ENCODE peak calls at places on chromosomes 4 and X, in ten cellular contexts. K is A549, M is Peyer's patch, R is upper lobe of left lung, T is ovary, P is stomach, A is esophagus muscularis mucosa, Y is prostate gland, I is GM12878, N is transverse colon. F is an unnamed sample.

GRCh38 chrX:153687121-153688039 is at the start of gene SLC6A8:
- DNase-seq in K (peak), M (peak), R (peak), T (peak), P (peak), A (no peak), Y (peak), I (no peak), N (peak), F (peak)

GRCh38 chr4:114907514-114908099 is 205.8 kb downstream of the NDST4 start:
- DNase-seq in K (no peak), M (no peak), R (no peak), T (no peak), P (no peak), A (no peak), Y (no peak), I (no peak), N (no peak), F (no peak)

GRCh38 chr4:87679449-87680169 is 29.5 kb downstream of the DMP1 start:
- DNase-seq in K (peak), M (no peak), R (peak), T (peak), P (no peak), A (no peak), Y (no peak), I (peak), N (peak), F (peak)

GRCh38 chr4:2363056-2363719 is 55.3 kb downstream of the ZFYVE28 start:
- DNase-seq in K (no peak), M (no peak), R (peak), T (peak), P (peak), A (no peak), Y (no peak), I (no peak), N (no peak), F (no peak)

GRCh38 chr4:3229964-3230363 is 19.0 kb upstream of the MSANTD1 start:
- DNase-seq in K (no peak), M (no peak), R (no peak), T (peak), P (no peak), A (no peak), Y (no peak), I (no peak), N (no peak), F (no peak)

GRCh38 chrX:73863268-73863667 is 300.3 kb downstream of the CHIC1 start:
- DNase-seq in K (no peak), M (no peak), R (no peak), T (no peak), P (no peak), A (no peak), Y (no peak), I (no peak), N (no peak), F (no peak)

GRCh38 chr4:106368678-106369077 is at the start of gene GIMD1:
- DNase-seq in K (no peak), M (no peak), R (no peak), T (no peak), P (no peak), A (no peak), Y (no peak), I (no peak), N (no peak), F (no peak)

GRCh38 chrX:119174900-119175299 is 47.3 kb upstream of the KIAA1210 start:
- DNase-seq in K (no peak), M (no peak), R (no peak), T (no peak), P (no peak), A (no peak), Y (no peak), I (no peak), N (no peak), F (no peak)

GRCh38 chrX:81489987-81490386 is 288.1 kb downstream of the SH3BGRL start:
- DNase-seq in K (no peak), M (no peak), R (no peak), T (no peak), P (no peak), A (no peak), Y (no peak), I (no peak), N (no peak), F (no peak)

GRCh38 chr4:138239496-138239895 is 2.7 kb downstream of the SLC7A11 start:
- DNase-seq in K (no peak), M (no peak), R (no peak), T (no peak), P (no peak), A (no peak), Y (no peak), I (no peak), N (no peak), F (no peak)

GRCh38 chr4:159791334-159791733 is 688.5 kb downstream of the RAPGEF2 start:
- DNase-seq in K (no peak), M (no peak), R (no peak), T (no peak), P (no peak), A (no peak), Y (no peak), I (no peak), N (no peak), F (no peak)

GRCh38 chr4:25449270-25449669 is 72.2 kb downstream of the ANAPC4 start:
- DNase-seq in K (no peak), M (no peak), R (no peak), T (no peak), P (no peak), A (no peak), Y (no peak), I (no peak), N (no peak), F (no peak)

GRCh38 chr4:35252866-35253265 is 991.4 kb downstream of the ARAP2 start:
- DNase-seq in K (no peak), M (no peak), R (no peak), T (no peak), P (no peak), A (no peak), Y (no peak), I (no peak), N (no peak), F (no peak)

GRCh38 chr4:47068986-47069385 is 37.6 kb downstream of the GABRB1 start:
- DNase-seq in K (no peak), M (no peak), R (no peak), T (no peak), P (no peak), A (no peak), Y (no peak), I (no peak), N (no peak), F (no peak)

GRCh38 chr4:83603130-83603529 is 67.2 kb downstream of the GPAT3 start:
- DNase-seq in K (no peak), M (no peak), R (no peak), T (no peak), P (no peak), A (no peak), Y (no peak), I (no peak), N (no peak), F (no peak)

GRCh38 chr4:15894393-15894792 is 44.1 kb downstream of the FGFBP1 start:
- DNase-seq in K (peak), M (no peak), R (no peak), T (no peak), P (no peak), A (no peak), Y (no peak), I (no peak), N (no peak), F (no peak)

GRCh38 chrX:150940844-150941495 is 42.2 kb upstream of the HMGB3 start:
- DNase-seq in K (no peak), M (no peak), R (no peak), T (no peak), P (no peak), A (no peak), Y (no peak), I (no peak), N (peak), F (no peak)

GRCh38 chrX:17443546-17443945 is 68.5 kb downstream of the NHS start:
- DNase-seq in K (no peak), M (no peak), R (no peak), T (no peak), P (no peak), A (no peak), Y (no peak), I (no peak), N (no peak), F (no peak)

GRCh38 chr4:54838301-54838700 is 180.5 kb downstream of the KIT start:
- DNase-seq in K (no peak), M (no peak), R (no peak), T (no peak), P (no peak), A (no peak), Y (no peak), I (no peak), N (no peak), F (no peak)

GRCh38 chr4:55733874-55734437 is 85.6 kb upstream of the EXOC1L start:
- DNase-seq in K (peak), M (no peak), R (peak), T (no peak), P (peak), A (no peak), Y (peak), I (no peak), N (peak), F (peak)

GRCh38 chr4:700587-701264 is 4.9 kb upstream of the PCGF3 start:
- DNase-seq in K (no peak), M (no peak), R (no peak), T (no peak), P (no peak), A (no peak), Y (no peak), I (no peak), N (no peak), F (no peak)

GRCh38 chr4:158193171-158193749 is 17.0 kb upstream of the TMEM144 start:
- DNase-seq in K (peak), M (no peak), R (no peak), T (no peak), P (no peak), A (no peak), Y (no peak), I (no peak), N (no peak), F (peak)

GRCh38 chr4:13821522-13821921 is 194.0 kb upstream of the BOD1L1 start:
- DNase-seq in K (peak), M (no peak), R (no peak), T (no peak), P (no peak), A (no peak), Y (no peak), I (no peak), N (no peak), F (no peak)

GRCh38 chr4:80173841-80174240 is 23.5 kb upstream of the PRDM8 start:
- DNase-seq in K (no peak), M (no peak), R (no peak), T (no peak), P (no peak), A (no peak), Y (no peak), I (no peak), N (no peak), F (no peak)

GRCh38 chr4:170089274-170089742 is 448 bp downstream of the AADAT start:
- DNase-seq in K (peak), M (no peak), R (no peak), T (peak), P (no peak), A (no peak), Y (no peak), I (no peak), N (peak), F (peak)

GRCh38 chr4:71456841-71457240 is 118.0 kb downstream of the SLC4A4 start:
- DNase-seq in K (peak), M (no peak), R (no peak), T (no peak), P (no peak), A (no peak), Y (peak), I (no peak), N (no peak), F (no peak)

GRCh38 chrX:135389717-135390116 is 32.0 kb upstream of the SMIM10L2A start:
- DNase-seq in K (peak), M (no peak), R (no peak), T (no peak), P (no peak), A (no peak), Y (no peak), I (no peak), N (no peak), F (peak)

GRCh38 chr4:123783936-123784335 is 387.3 kb downstream of the SPRY1 start:
- DNase-seq in K (no peak), M (no peak), R (no peak), T (no peak), P (no peak), A (no peak), Y (no peak), I (no peak), N (no peak), F (no peak)

GRCh38 chr4:146142768-146143167 is 32.8 kb upstream of the LSM6 start:
- DNase-seq in K (no peak), M (no peak), R (no peak), T (no peak), P (no peak), A (no peak), Y (no peak), I (no peak), N (no peak), F (no peak)

GRCh38 chrX:16836371-16836770 is 33.8 kb downstream of the RBBP7 start:
- DNase-seq in K (peak), M (no peak), R (peak), T (no peak), P (peak), A (no peak), Y (no peak), I (no peak), N (peak), F (peak)

GRCh38 chr4:8238515-8239053 is 31.0 kb upstream of the HTRA3 start:
- DNase-seq in K (peak), M (no peak), R (no peak), T (no peak), P (no peak), A (no peak), Y (no peak), I (no peak), N (peak), F (no peak)

GRCh38 chr4:73347497-73347896 is 56.6 kb upstream of the ALB start:
- DNase-seq in K (no peak), M (no peak), R (no peak), T (no peak), P (no peak), A (no peak), Y (no peak), I (no peak), N (no peak), F (no peak)

GRCh38 chr4:139054791-139055376 is 39.3 kb downstream of the NOCT start:
- DNase-seq in K (no peak), M (no peak), R (no peak), T (no peak), P (no peak), A (no peak), Y (no peak), I (no peak), N (no peak), F (no peak)

GRCh38 chrX:30141966-30142365 is 73.4 kb upstream of the MAGEB2 start:
- DNase-seq in K (peak), M (no peak), R (no peak), T (no peak), P (no peak), A (no peak), Y (no peak), I (no peak), N (no peak), F (peak)

GRCh38 chr4:17220816-17221215 is 291.1 kb downstream of the QDPR start:
- DNase-seq in K (no peak), M (no peak), R (no peak), T (no peak), P (no peak), A (no peak), Y (no peak), I (no peak), N (no peak), F (no peak)

GRCh38 chr4:72418458-72418857 is 150.6 kb downstream of the ADAMTS3 start:
- DNase-seq in K (no peak), M (no peak), R (no peak), T (peak), P (no peak), A (no peak), Y (no peak), I (no peak), N (no peak), F (peak)

GRCh38 chrX:97168646-97169045 is 284.9 kb downstream of the RPA4 start:
- DNase-seq in K (no peak), M (no peak), R (no peak), T (no peak), P (no peak), A (no peak), Y (no peak), I (no peak), N (no peak), F (no peak)

GRCh38 chrX:112851806-112852205 is 11.2 kb upstream of the AMOT start:
- DNase-seq in K (no peak), M (no peak), R (peak), T (peak), P (no peak), A (no peak), Y (no peak), I (peak), N (no peak), F (no peak)

GRCh38 chr4:124499266-124499665 is 213.3 kb downstream of the ANKRD50 start:
- DNase-seq in K (no peak), M (no peak), R (no peak), T (no peak), P (no peak), A (no peak), Y (no peak), I (no peak), N (no peak), F (no peak)

GRCh38 chrX:155534800-155535199 is 76.4 kb upstream of the F8A3 start:
- DNase-seq in K (peak), M (no peak), R (no peak), T (no peak), P (no peak), A (no peak), Y (no peak), I (no peak), N (no peak), F (peak)

DNA sequence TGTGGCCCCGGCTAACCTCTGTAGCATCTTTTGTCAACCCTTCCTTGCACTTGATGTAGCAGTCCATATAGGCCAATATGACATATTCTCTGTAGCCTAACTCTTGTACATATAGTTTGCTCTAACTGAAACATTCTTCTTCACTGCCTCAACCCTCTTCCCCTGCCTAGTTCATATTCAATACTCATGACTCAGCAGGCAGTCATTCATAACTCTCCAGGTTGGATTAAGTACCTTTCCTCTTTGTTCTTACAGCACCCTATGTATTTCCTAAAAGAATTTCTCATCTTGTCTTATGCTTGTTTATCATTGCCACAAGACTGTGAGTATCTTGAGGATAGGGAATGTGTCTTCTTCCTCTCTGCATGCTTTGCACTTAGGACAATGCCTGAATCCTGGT is 76.9 kb downstream of the TMLHE start:
- DNase-seq in K (no peak), M (no peak), R (no peak), T (no peak), P (no peak), A (no peak), Y (no peak), I (no peak), N (no peak), F (no peak)
- TF ChIP-seq POLR2A in K (no peak), M (no peak), R (no peak), T (no peak), P (no peak), A (no peak), Y (no peak), I (no peak), N (no peak), F (no peak)

DNA sequence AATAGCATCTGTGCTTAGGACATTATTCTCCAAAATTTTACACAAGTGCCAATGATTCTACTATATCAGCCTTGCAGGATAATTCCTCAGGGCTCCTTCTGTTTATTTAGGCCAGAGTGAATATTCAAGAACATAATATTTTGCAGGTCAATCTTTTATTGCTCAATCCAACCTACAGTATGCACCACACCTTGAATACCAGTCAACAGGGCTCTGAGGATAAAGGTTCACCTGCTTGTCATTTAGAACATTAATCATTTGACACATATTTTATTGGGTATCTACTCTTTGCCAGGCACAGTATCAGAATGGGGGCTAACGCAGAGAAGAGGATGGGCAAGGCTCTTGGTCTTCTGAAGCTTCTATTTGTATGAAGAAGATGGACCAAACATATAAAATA is 66.2 kb upstream of the SHISA3 start:
- DNase-seq in K (no peak), M (no peak), R (no peak), T (no peak), P (no peak), A (no peak), Y (no peak), I (no peak), N (no peak), F (no peak)
- TF ChIP-seq POLR2A in K (no peak), M (no peak), R (no peak), T (no peak), P (no peak), A (no peak), Y (no peak), I (no peak), N (no peak), F (no peak)

DNA sequence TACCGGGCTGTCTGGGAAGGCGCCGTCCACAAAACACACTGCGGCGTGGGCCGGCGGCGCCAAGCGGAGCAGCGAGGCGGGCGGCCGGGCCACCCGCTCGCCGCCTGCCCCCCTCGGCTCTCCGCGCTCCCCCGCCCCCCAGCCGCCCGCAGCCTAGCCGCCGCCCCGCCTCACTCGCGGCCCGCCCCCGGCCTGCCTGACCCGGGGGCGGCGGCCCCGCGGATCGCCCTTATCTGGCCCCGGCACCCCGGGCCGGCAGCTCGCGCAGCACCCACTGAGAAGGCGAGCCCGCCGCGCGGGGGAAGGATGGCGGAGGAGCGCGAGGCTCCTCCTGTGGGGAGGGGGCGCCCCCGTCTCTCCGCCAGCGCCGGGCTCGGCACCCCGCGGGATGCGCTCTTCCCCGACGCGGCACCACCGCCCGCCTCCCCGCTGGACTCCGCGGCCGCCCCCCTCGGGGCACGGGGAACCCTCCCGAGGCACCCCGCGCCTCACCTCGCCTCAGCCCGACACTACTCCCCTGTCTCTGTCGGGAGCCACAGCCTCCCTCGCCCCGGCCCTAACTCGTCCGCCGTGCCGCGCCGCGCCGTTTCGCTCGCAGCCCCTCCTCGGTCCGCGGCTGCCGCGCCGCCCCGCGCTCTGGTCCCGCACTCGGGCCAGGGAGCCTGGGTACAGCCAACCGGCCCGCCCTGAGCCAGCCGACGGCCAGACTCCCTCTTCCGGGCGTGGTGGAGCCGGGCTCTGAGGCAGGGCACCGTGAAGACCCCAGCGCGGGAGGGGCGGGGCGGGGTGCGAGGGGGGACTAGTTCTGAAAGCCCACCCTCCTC is 564 bp downstream of the ATP11C start:
- DNase-seq in K (peak), M (peak), R (peak), T (peak), P (peak), A (no peak), Y (peak), I (no peak), N (peak), F (peak)
- TF ChIP-seq POLR2A in K (no peak), M (no peak), R (no peak), T (peak), P (no peak), A (no peak), Y (peak), I (no peak), N (no peak), F (peak)

DNA sequence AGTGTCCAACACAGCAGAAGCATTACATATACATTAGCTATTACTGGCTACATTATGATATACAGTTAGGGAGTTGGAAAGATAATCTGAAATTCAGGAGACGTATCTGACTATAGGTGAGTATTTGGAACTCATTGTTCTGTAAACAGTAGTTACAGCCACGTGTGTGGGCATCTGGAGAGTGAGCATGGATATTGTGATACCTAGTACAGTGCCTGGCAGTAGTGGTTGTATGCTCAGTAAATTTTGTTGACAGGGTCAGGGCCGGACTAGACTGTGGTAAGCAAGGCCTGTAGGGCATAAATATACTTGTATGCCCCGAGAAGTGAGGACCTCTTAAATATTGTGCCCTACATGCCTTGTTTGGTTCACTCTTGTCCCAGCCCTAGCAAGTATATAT is 2.9 kb downstream of the F9 start:
- DNase-seq in K (no peak), M (no peak), R (no peak), T (no peak), P (no peak), A (no peak), Y (no peak), I (no peak), N (no peak), F (no peak)
- TF ChIP-seq POLR2A in K (no peak), M (no peak), R (no peak), T (no peak), P (no peak), A (no peak), Y (no peak), I (no peak), N (no peak), F (no peak)